ENCODE peak calls at places on chromosome 12, in nine cellular contexts. N, C, O, X, U, Z, A, F and L are unnamed samples. For H3K4me1 and H3K79me2, the result is how much of the 10 kb centered on the place peaks cover.

GRCh38 chr12:92566448-92567040 is 136.2 kb upstream of the PLEKHG7 start:
- DNase-seq in Z (no peak), F (no peak), U (no peak), A (no peak), C (no peak), X (no peak), N (no peak), O (no peak), L (no peak)

GRCh38 chr12:112584266-112584722 is 165.5 kb downstream of the PTPN11 start:
- DNase-seq in C (peak), N (peak), A (no peak), U (no peak), X (peak), F (no peak), O (peak), Z (peak), L (no peak)

GRCh38 chr12:11822071-11822818 is 172.8 kb downstream of the ETV6 start:
- DNase-seq in Z (peak), U (peak), F (no peak), X (peak), N (no peak), C (no peak), O (no peak), A (peak), L (no peak)

GRCh38 chr12:99390707-99391106 is 256.8 kb upstream of the GARIN6 start:
- DNase-seq in X (peak), A (peak), F (peak), Z (no peak), U (no peak), C (peak), N (no peak), O (peak), L (no peak)

GRCh38 chr12:127785535-127785934 is 481.4 kb upstream of the TMEM132C start:
- DNase-seq in A (peak), U (no peak), X (no peak), O (no peak), F (no peak), Z (no peak), C (peak), N (no peak), L (peak)

GRCh38 chr12:122130150-122130549 is 43.9 kb downstream of the IL31 start:
- DNase-seq in U (no peak), N (peak), O (no peak), F (no peak), X (no peak), C (peak), Z (no peak), A (peak), L (no peak)

GRCh38 chr12:28622416-28622815 is 432.2 kb downstream of the CCDC91 start:
- DNase-seq in Z (no peak), N (no peak), C (peak), U (no peak), X (no peak), A (peak), F (no peak), O (no peak), L (no peak)

GRCh38 chr12:93453633-93454032 is 11.9 kb upstream of the UBE2N start:
- DNase-seq in F (no peak), O (peak), U (no peak), Z (no peak), N (no peak), C (no peak), A (peak), X (peak), L (no peak)

GRCh38 chr12:50477241-50477832 is 27.4 kb upstream of the DIP2B start:
- DNase-seq in A (no peak), N (no peak), Z (no peak), U (no peak), O (no peak), F (no peak), X (no peak), C (no peak), L (no peak)

GRCh38 chr12:68565391-68565903 is 45.3 kb upstream of the RAP1B start:
- DNase-seq in F (no peak), Z (no peak), X (no peak), C (peak), O (no peak), U (no peak), N (no peak), A (peak), L (peak)

GRCh38 chr12:111166779-111167540 is 201.9 kb downstream of the PHETA1 start:
- DNase-seq in A (no peak), Z (no peak), X (no peak), U (no peak), O (no peak), F (no peak), N (no peak), C (no peak), L (no peak)

GRCh38 chr12:69290545-69291277 is 51.3 kb downstream of the CPSF6 start:
- DNase-seq in X (peak), C (peak), A (peak), O (peak), Z (peak), N (peak), U (peak), F (peak), L (peak)

GRCh38 chr12:22744197-22744596 is 119.2 kb downstream of the ETNK1 start:
- DNase-seq in C (no peak), Z (no peak), F (no peak), A (no peak), X (no peak), O (no peak), U (no peak), N (no peak), L (no peak)

GRCh38 chr12:107859367-107859766 is 84.9 kb downstream of the ASCL4 start:
- DNase-seq in N (no peak), F (no peak), U (no peak), Z (no peak), X (no peak), A (no peak), C (no peak), O (no peak), L (no peak)

GRCh38 chr12:49088190-49088931 is 6.2 kb downstream of the DHH start:
- DNase-seq in Z (peak), C (peak), O (peak), N (peak), X (peak), A (peak), F (peak), U (peak), L (peak)

GRCh38 chr12:32249701-32250270 is 143.1 kb downstream of the BICD1 start:
- DNase-seq in O (peak), C (peak), A (no peak), N (no peak), Z (no peak), F (no peak), U (no peak), X (peak), L (no peak)
- H3K4me1 ChIP-seq in O (under half), C (under half), A (under half), N (under half), Z (under half), F (under half), U (under half), X (under half), L (under half)

GRCh38 chr12:57759360-57759980 is 4.6 kb downstream of the MARCHF9 start:
- DNase-seq in U (peak), X (no peak), O (peak), F (peak), A (peak), C (peak), Z (peak), N (no peak), L (peak)
- H3K79me2 ChIP-seq in U (under half), X (under half), O (under half), F (under half), A (under half), C (under half), Z (under half), N (under half), L (under half)

DNA sequence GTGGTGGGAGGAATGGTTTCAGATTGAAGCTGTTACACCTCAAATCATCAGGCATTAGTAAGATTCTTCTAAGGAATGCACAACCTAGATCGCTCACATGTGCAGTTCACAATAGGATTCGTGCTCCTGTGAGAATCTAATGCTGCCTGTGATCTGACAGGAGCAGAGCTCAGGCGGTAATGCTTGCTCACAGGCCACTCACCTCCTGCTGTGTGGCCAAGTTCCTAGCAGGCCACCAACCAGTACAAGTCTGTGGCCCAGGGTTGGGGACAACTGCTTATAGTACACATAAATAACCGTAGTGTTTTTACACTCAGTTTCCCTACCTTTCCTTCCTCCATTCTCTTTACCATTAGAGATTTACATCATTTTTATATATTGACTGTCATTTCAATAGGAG is 121.4 kb downstream of the SLCO1B3 start:
- DNase-seq in N (no peak), X (peak), F (no peak), O (peak), A (no peak), Z (no peak), C (no peak), U (no peak), L (no peak)
- TF ChIP-seq EZH2phosphoT487 in N (no peak), X (no peak), F (no peak), O (no peak), A (no peak), Z (no peak), C (no peak), U (no peak), L (no peak)

GRCh38 chr12:4225571-4225970 is 48.0 kb upstream of the CCND2 start:
- DNase-seq in C (no peak), Z (no peak), F (no peak), O (no peak), N (no peak), X (no peak), A (no peak), U (no peak), L (no peak)

GRCh38 chr12:4227046-4227445 is 46.5 kb upstream of the CCND2 start:
- DNase-seq in X (no peak), N (no peak), O (no peak), A (no peak), U (no peak), F (no peak), C (no peak), Z (no peak), L (no peak)

GRCh38 chr12:4223273-4223855 is 50.2 kb upstream of the CCND2 start:
- DNase-seq in X (no peak), C (no peak), A (no peak), Z (no peak), N (no peak), U (no peak), O (no peak), F (no peak), L (no peak)

GRCh38 chr12:4221157-4221556 is 52.4 kb upstream of the CCND2 start:
- DNase-seq in A (no peak), O (no peak), Z (no peak), N (no peak), C (no peak), U (no peak), F (no peak), X (no peak), L (no peak)

GRCh38 chr12:4224211-4224878 is 49.2 kb upstream of the CCND2 start:
- DNase-seq in Z (no peak), O (no peak), N (no peak), F (no peak), U (no peak), C (no peak), X (no peak), A (no peak), L (no peak)
- H3K4me1 ChIP-seq in Z (under half), O (under half), N (under half), F (under half), U (under half), C (under half), X (under half), A (under half), L (under half)

DNA sequence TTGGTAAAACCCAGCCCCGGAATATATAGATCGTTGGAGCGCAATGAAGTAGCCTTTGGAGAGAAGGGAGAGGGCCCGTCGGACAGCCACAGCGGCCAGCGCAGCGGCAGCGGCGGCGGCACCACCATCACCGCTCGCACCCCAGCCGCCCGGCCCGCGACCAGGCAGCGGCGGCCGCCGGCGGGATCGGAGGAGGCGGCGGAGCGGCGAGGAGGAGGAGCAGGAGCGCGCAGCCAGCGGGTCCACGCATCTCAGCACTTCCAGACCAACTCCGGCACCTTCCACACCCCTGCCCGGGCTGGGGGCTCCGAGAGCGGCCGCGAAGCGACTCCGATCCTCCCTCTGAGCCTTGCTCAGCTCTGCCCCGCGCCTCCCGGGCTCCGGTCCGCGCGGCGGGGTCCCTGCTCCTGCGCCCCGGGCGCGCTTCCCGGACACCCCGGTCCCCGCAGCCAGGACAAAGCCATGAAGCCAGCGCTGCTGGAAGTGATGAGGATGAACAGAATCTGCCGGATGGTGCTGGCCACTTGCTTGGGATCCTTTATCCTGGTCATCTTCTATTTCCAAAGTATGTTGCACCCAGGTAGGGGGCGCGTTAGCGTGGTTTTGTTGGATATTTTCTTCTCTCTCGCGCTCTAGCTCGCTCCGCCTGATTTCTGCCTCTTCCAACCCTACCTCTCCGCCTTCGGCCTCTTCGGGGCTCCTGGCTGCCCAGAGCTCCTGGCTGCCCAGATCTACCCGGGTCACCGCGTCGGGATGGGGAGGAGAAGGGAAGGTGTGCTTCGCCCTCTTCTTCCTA is 400 bp downstream of the CHST11 start:
- DNase-seq in Z (peak), C (peak), N (no peak), F (peak), A (peak), O (peak), X (peak), U (peak), L (peak)
- H3K79me2 ChIP-seq in Z (half or more), C (under half), N (under half), F (under half), A (under half), O (under half), X (under half), U (under half), L (under half)

DNA sequence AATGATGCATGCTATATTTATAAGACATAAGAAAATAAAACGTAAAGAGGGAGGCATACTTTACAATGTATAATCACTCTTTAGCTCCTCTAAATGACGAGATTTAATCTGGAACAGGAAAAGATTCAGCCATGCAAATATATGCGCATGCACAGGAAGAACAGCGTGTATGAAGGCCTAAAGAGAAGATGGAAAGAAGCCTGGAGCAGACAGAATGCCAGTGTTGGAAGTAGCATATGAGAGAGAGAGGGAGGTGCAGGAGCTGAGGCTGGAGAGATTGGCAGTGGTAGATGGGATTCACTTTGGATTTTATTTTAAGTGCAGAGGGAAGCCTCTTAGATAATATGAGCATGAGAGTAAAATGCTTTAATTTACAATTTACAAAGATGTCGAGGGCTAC is 410.9 kb downstream of the TMTC2 start:
- DNase-seq in U (no peak), C (no peak), F (no peak), A (no peak), O (no peak), N (no peak), Z (no peak), X (no peak), L (no peak)
- TF ChIP-seq EZH2phosphoT487 in U (no peak), C (no peak), F (no peak), A (no peak), O (no peak), N (no peak), Z (no peak), X (no peak), L (no peak)

GRCh38 chr12:53589915-53590314 is 36.3 kb downstream of the ATF7 start:
- DNase-seq in N (no peak), X (no peak), F (no peak), C (no peak), Z (no peak), O (no peak), A (no peak), U (no peak), L (no peak)
- H3K4me1 ChIP-seq in N (under half), X (under half), F (under half), C (under half), Z (under half), O (under half), A (under half), U (under half), L (under half)

GRCh38 chr12:105330938-105331804 is 680 bp downstream of the C12orf75 start:
- DNase-seq in C (peak), Z (peak), U (peak), X (peak), F (no peak), O (peak), N (no peak), A (peak), L (peak)
- H3K79me2 ChIP-seq in C (half or more), Z (half or more), U (under half), X (under half), F (half or more), O (under half), N (under half), A (half or more), L (under half)

GRCh38 chr12:65504417-65504816 is 225.9 kb downstream of the MSRB3 start:
- DNase-seq in F (no peak), O (no peak), N (no peak), X (no peak), C (no peak), Z (no peak), A (no peak), U (no peak), L (no peak)

GRCh38 chr12:65499167-65499566 is 220.7 kb downstream of the MSRB3 start:
- DNase-seq in U (no peak), C (no peak), X (no peak), F (no peak), Z (no peak), O (no peak), A (no peak), N (no peak), L (no peak)

GRCh38 chr12:65501935-65502334 is 223.5 kb downstream of the MSRB3 start:
- DNase-seq in Z (no peak), U (no peak), O (no peak), C (no peak), F (no peak), X (no peak), A (no peak), N (no peak), L (no peak)

GRCh38 chr12:65500121-65500846 is 221.8 kb downstream of the MSRB3 start:
- DNase-seq in C (peak), U (no peak), F (no peak), Z (no peak), O (no peak), X (no peak), N (peak), A (peak), L (no peak)

GRCh38 chr12:65501093-65501621 is 222.7 kb downstream of the MSRB3 start:
- DNase-seq in A (no peak), U (no peak), C (no peak), F (no peak), X (no peak), N (no peak), Z (no peak), O (no peak), L (no peak)
- TF ChIP-seq EZH2phosphoT487 in A (no peak), U (no peak), C (no peak), F (no peak), X (no peak), N (no peak), Z (no peak), O (no peak), L (no peak)